ENCODE peak calls at places on chromosomes 13 and 19, in ten cellular contexts. One of them, this sample, is unnamed. For H3K4me1, the result is how much of the 10 kb centered on the place peaks cover.

GRCh38 chr13:59863621-59864020 is 300.1 kb downstream of the DIAPH3 start:
- DNase-seq in breast epithelium: no peak
- DNase-seq in A549: no peak
- DNase-seq in spleen: no peak
- DNase-seq in suprapubic skin: no peak
- DNase-seq in HCT116: no peak
- DNase-seq in ovary: no peak
- DNase-seq in stomach: no peak
- DNase-seq in heart left ventricle: no peak
- DNase-seq in IMR-90: no peak
- DNase-seq in this sample: no peak

GRCh38 chr19:14835011-14835410 is at the start of the genes OR7A5 and OR7C1:
- DNase-seq in heart left ventricle: no peak
- DNase-seq in A549: no peak
- DNase-seq in ovary: no peak
- DNase-seq in suprapubic skin: no peak
- DNase-seq in HCT116: no peak
- DNase-seq in spleen: no peak
- DNase-seq in breast epithelium: no peak
- DNase-seq in IMR-90: no peak
- DNase-seq in stomach: no peak
- DNase-seq in this sample: peak

GRCh38 chr19:5718032-5718578 is 1.8 kb downstream of the LONP1 start:
- DNase-seq in heart left ventricle: no peak
- DNase-seq in A549: no peak
- DNase-seq in suprapubic skin: no peak
- DNase-seq in ovary: no peak
- DNase-seq in breast epithelium: no peak
- DNase-seq in spleen: no peak
- DNase-seq in stomach: no peak
- DNase-seq in IMR-90: peak
- DNase-seq in HCT116: no peak
- DNase-seq in this sample: peak

GRCh38 chr19:3284759-3285646 is 60.5 kb downstream of the CELF5 start:
- DNase-seq in heart left ventricle: no peak
- DNase-seq in ovary: peak
- DNase-seq in stomach: peak
- DNase-seq in suprapubic skin: peak
- DNase-seq in HCT116: peak
- DNase-seq in spleen: no peak
- DNase-seq in IMR-90: peak
- DNase-seq in breast epithelium: peak
- DNase-seq in A549: peak
- DNase-seq in this sample: peak

GRCh38 chr19:51093510-51094345 is 11.0 kb upstream of the KLK14 start:
- DNase-seq in HCT116: no peak
- DNase-seq in breast epithelium: no peak
- DNase-seq in A549: no peak
- DNase-seq in stomach: no peak
- DNase-seq in suprapubic skin: no peak
- DNase-seq in spleen: no peak
- DNase-seq in heart left ventricle: no peak
- DNase-seq in ovary: no peak
- DNase-seq in IMR-90: no peak
- DNase-seq in this sample: no peak

GRCh38 chr19:49541914-49542313 is 14.1 kb downstream of the RCN3 start:
- DNase-seq in stomach: no peak
- DNase-seq in spleen: no peak
- DNase-seq in HCT116: no peak
- DNase-seq in ovary: no peak
- DNase-seq in IMR-90: no peak
- DNase-seq in breast epithelium: no peak
- DNase-seq in suprapubic skin: no peak
- DNase-seq in heart left ventricle: no peak
- DNase-seq in A549: no peak
- DNase-seq in this sample: no peak

GRCh38 chr13:77138813-77139212 is 111.9 kb upstream of the FBXL3 start:
- DNase-seq in heart left ventricle: no peak
- DNase-seq in IMR-90: no peak
- DNase-seq in A549: no peak
- DNase-seq in ovary: no peak
- DNase-seq in breast epithelium: no peak
- DNase-seq in suprapubic skin: no peak
- DNase-seq in HCT116: no peak
- DNase-seq in stomach: no peak
- DNase-seq in spleen: no peak
- DNase-seq in this sample: no peak

GRCh38 chr19:6533000-6533328 is 2.1 kb downstream of the TNFSF9 start:
- DNase-seq in breast epithelium: no peak
- DNase-seq in ovary: no peak
- DNase-seq in heart left ventricle: no peak
- DNase-seq in IMR-90: no peak
- DNase-seq in stomach: no peak
- DNase-seq in HCT116: no peak
- DNase-seq in suprapubic skin: no peak
- DNase-seq in A549: no peak
- DNase-seq in spleen: no peak
- DNase-seq in this sample: no peak

GRCh38 chr19:5526691-5527090 is 41.1 kb downstream of the TINCR start:
- DNase-seq in HCT116: no peak
- DNase-seq in suprapubic skin: no peak
- DNase-seq in IMR-90: no peak
- DNase-seq in spleen: no peak
- DNase-seq in stomach: no peak
- DNase-seq in heart left ventricle: no peak
- DNase-seq in A549: no peak
- DNase-seq in ovary: no peak
- DNase-seq in breast epithelium: no peak
- DNase-seq in this sample: no peak

GRCh38 chr19:374183-374885 is 29.7 kb upstream of the MIER2 start:
- DNase-seq in breast epithelium: no peak
- DNase-seq in spleen: peak
- DNase-seq in stomach: no peak
- DNase-seq in ovary: no peak
- DNase-seq in HCT116: no peak
- DNase-seq in A549: no peak
- DNase-seq in suprapubic skin: no peak
- DNase-seq in heart left ventricle: peak
- DNase-seq in IMR-90: no peak
- DNase-seq in this sample: no peak

GRCh38 chr19:1560281-1560882 is 7.7 kb downstream of the MEX3D start:
- DNase-seq in heart left ventricle: no peak
- DNase-seq in HCT116: no peak
- DNase-seq in ovary: no peak
- DNase-seq in IMR-90: no peak
- DNase-seq in breast epithelium: no peak
- DNase-seq in spleen: no peak
- DNase-seq in stomach: no peak
- DNase-seq in A549: no peak
- DNase-seq in suprapubic skin: no peak
- DNase-seq in this sample: no peak
- TF ChIP-seq POLR2A in heart left ventricle: no peak
- TF ChIP-seq POLR2A in HCT116: no peak
- TF ChIP-seq POLR2A in ovary: no peak
- TF ChIP-seq POLR2A in IMR-90: no peak
- TF ChIP-seq POLR2A in breast epithelium: no peak
- TF ChIP-seq POLR2A in spleen: no peak
- TF ChIP-seq POLR2A in stomach: no peak
- TF ChIP-seq POLR2A in A549: no peak
- TF ChIP-seq POLR2A in suprapubic skin: no peak
- TF ChIP-seq POLR2A in this sample: no peak

GRCh38 chr19:38739440-38740251 is 4.6 kb downstream of the CAPN12 start:
- DNase-seq in stomach: no peak
- DNase-seq in breast epithelium: no peak
- DNase-seq in ovary: no peak
- DNase-seq in suprapubic skin: no peak
- DNase-seq in spleen: peak
- DNase-seq in heart left ventricle: no peak
- DNase-seq in A549: peak
- DNase-seq in HCT116: no peak
- DNase-seq in IMR-90: no peak
- DNase-seq in this sample: no peak

GRCh38 chr19:38737297-38737865 is 6.9 kb downstream of the CAPN12 start:
- DNase-seq in ovary: no peak
- DNase-seq in A549: peak
- DNase-seq in stomach: no peak
- DNase-seq in suprapubic skin: no peak
- DNase-seq in HCT116: no peak
- DNase-seq in spleen: no peak
- DNase-seq in IMR-90: no peak
- DNase-seq in heart left ventricle: no peak
- DNase-seq in breast epithelium: no peak
- DNase-seq in this sample: peak

GRCh38 chr19:38740252-38740592 is 4.1 kb downstream of the CAPN12 start:
- DNase-seq in stomach: no peak
- DNase-seq in spleen: no peak
- DNase-seq in heart left ventricle: no peak
- DNase-seq in breast epithelium: no peak
- DNase-seq in ovary: no peak
- DNase-seq in A549: no peak
- DNase-seq in IMR-90: no peak
- DNase-seq in suprapubic skin: no peak
- DNase-seq in HCT116: no peak
- DNase-seq in this sample: no peak

GRCh38 chr19:38736413-38737280 is 7.6 kb downstream of the CAPN12 start:
- DNase-seq in IMR-90: no peak
- DNase-seq in A549: peak
- DNase-seq in heart left ventricle: no peak
- DNase-seq in suprapubic skin: no peak
- DNase-seq in ovary: peak
- DNase-seq in breast epithelium: peak
- DNase-seq in spleen: peak
- DNase-seq in stomach: peak
- DNase-seq in HCT116: peak
- DNase-seq in this sample: peak

DNA sequence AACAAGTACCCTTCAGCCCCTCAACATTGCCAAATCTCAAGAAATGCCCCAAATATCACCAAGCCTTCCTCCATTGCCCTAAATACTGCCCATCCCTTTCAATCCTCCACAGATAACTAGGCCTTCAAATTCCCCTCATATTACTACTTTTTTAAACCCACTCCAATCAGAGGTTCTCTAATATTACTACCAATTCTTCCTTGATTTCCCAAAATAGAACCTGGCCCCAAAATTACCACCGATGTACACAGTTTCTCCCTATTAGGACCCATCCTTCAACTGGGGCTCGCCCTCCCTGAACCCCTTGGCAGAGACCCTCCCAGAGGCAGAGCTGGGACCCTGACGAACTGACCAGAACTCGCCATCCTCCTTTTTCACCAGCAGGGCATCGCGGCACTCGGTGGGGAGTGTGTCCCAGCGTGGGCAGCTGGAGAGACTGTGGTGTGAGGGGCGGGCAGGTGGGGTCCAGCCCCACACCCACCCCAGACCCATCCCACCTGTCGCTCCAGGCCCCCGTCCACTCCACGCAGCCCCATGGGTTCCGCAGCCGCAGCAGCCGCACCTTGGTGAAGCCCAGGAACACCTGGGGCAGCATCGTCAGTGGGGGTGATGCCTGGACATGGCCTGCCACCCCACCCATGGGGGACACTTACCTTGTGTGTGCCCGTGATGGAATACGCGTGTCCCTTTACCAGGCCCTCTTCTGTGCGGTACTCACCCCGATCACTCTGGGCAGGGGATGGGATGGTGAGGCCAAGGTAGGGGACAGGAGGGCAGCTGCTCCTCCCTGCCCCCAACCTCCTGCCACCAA is 6.1 kb downstream of the CAPN12 start:
- DNase-seq in HCT116: no peak
- DNase-seq in A549: no peak
- DNase-seq in heart left ventricle: no peak
- DNase-seq in ovary: no peak
- DNase-seq in IMR-90: no peak
- DNase-seq in breast epithelium: no peak
- DNase-seq in spleen: peak
- DNase-seq in stomach: no peak
- DNase-seq in suprapubic skin: no peak
- DNase-seq in this sample: no peak
- TF ChIP-seq CTCF in HCT116: peak
- TF ChIP-seq CTCF in A549: no peak
- TF ChIP-seq CTCF in heart left ventricle: no peak
- TF ChIP-seq CTCF in ovary: no peak
- TF ChIP-seq CTCF in IMR-90: no peak
- TF ChIP-seq CTCF in breast epithelium: no peak
- TF ChIP-seq CTCF in spleen: peak
- TF ChIP-seq CTCF in stomach: no peak
- TF ChIP-seq CTCF in suprapubic skin: no peak
- TF ChIP-seq CTCF in this sample: no peak

DNA sequence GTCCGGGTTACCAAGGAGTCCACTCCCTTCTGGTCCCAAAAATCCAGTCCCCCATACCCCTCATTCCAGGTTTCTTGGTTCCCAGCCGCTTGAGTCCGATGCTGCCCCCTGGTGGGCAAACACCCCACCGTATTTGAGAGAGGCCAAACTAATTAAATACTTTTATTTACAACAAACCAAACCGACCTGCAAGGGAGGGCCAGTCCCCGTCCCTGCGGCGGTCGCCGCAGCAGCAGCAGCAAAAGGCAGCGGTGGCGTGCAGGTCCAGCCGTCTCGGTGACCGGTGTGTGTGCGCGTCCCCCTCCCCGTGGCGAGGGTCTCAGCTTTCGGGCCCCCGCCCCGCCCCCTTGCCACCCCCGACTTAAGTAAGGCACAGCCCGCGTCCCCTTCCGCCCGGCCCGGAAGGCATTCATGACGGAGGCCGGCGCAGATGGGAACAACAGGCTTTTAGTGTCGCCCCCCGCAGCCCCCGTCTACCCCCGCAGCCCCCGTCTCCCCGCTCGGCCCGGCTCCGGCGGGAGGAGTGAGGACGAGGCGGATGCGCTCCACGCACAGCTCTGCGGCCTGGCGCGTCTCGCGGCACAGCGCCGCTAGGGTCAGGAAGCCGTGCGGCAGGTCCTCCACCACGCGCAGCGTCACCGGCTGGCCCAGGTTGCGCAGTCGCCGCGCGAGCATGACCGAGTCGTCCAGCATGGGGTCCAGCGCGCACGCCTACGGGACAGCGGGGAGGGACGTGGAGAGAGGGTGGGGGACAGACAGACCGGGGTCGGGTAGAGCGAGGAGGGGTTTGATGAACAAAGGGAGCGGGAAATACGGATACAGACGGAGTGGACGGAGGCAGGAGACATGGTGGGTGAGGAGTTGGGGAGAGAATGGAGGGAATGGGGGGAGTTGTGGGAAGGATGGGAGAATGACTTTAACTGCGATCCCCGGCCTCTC is 11.5 kb upstream of the CNFN start:
- DNase-seq in spleen: peak
- DNase-seq in breast epithelium: peak
- DNase-seq in suprapubic skin: peak
- DNase-seq in HCT116: no peak
- DNase-seq in stomach: peak
- DNase-seq in IMR-90: peak
- DNase-seq in heart left ventricle: peak
- DNase-seq in A549: peak
- DNase-seq in ovary: peak
- DNase-seq in this sample: peak
- H3K4me1 ChIP-seq in spleen: under half
- H3K4me1 ChIP-seq in breast epithelium: under half
- H3K4me1 ChIP-seq in suprapubic skin: under half
- H3K4me1 ChIP-seq in HCT116: under half
- H3K4me1 ChIP-seq in stomach: under half
- H3K4me1 ChIP-seq in IMR-90: under half
- H3K4me1 ChIP-seq in heart left ventricle: under half
- H3K4me1 ChIP-seq in A549: under half
- H3K4me1 ChIP-seq in ovary: under half
- H3K4me1 ChIP-seq in this sample: under half

GRCh38 chr13:49638416-49639072 is 10.2 kb downstream of the ARL11 start:
- DNase-seq in A549: no peak
- DNase-seq in spleen: no peak
- DNase-seq in heart left ventricle: no peak
- DNase-seq in breast epithelium: no peak
- DNase-seq in IMR-90: no peak
- DNase-seq in stomach: no peak
- DNase-seq in HCT116: no peak
- DNase-seq in suprapubic skin: no peak
- DNase-seq in ovary: no peak
- DNase-seq in this sample: no peak
- TF ChIP-seq POLR2A in A549: no peak
- TF ChIP-seq POLR2A in spleen: no peak
- TF ChIP-seq POLR2A in heart left ventricle: no peak
- TF ChIP-seq POLR2A in breast epithelium: no peak
- TF ChIP-seq POLR2A in IMR-90: no peak
- TF ChIP-seq POLR2A in stomach: no peak
- TF ChIP-seq POLR2A in HCT116: no peak
- TF ChIP-seq POLR2A in suprapubic skin: no peak
- TF ChIP-seq POLR2A in ovary: no peak
- TF ChIP-seq POLR2A in this sample: no peak

This sample was measured in adrenal gland.